ENCODE peak calls at places on chromosomes 13 and 19, in eight cellular contexts. W is T-helper 2 cell treated with Interferon-gamma antibody and Interleukin-4, amounts not matched to agents 5 μg/mL and 100 μg/mL, for 36 hours; M is putamen; R is AG09309; G is activated naive CD4-positive, alpha-beta T cell; P is GOT3; X is NCI-H69; U is pons. S is an unnamed sample.

GRCh38 chr13:70816853-70817252 is 708.6 kb upstream of the KLHL1 start:
- DNase-seq in G (no peak), M (no peak), P (no peak), X (no peak), R (no peak), W (no peak), U (no peak), S (no peak)

GRCh38 chr13:48853381-48854102 is 122.2 kb upstream of the FNDC3A start:
- DNase-seq in P (no peak), R (peak; percentile 13), M (no peak), U (no peak), X (no peak), W (peak; percentile 27), G (no peak), S (no peak)

GRCh38 chr13:24661713-24662112 is 18.5 kb upstream of the ATP12A start:
- DNase-seq in X (no peak), R (no peak), W (no peak), G (no peak), P (no peak), M (no peak), U (no peak), S (no peak)

GRCh38 chr13:99501952-99502310 is 659 bp downstream of the TM9SF2 start:
- DNase-seq in W (peak; percentile 12), P (no peak), G (no peak), X (peak; percentile 48), M (peak; percentile 10), U (peak; percentile 15), R (no peak), S (peak; percentile 12)

GRCh38 chr19:41708481-41708880 is at the start of gene CEACAM5:
- DNase-seq in R (no peak), P (no peak), U (no peak), G (no peak), X (peak; percentile 19), M (no peak), W (no peak), S (no peak)

GRCh38 chr19:4388171-4389063 is 11.9 kb downstream of the SH3GL1 start:
- DNase-seq in X (no peak), W (no peak), P (no peak), G (no peak), R (no peak), M (no peak), U (no peak), S (no peak)

GRCh38 chr19:40687525-40688016 is 2.9 kb downstream of the NUMBL start:
- DNase-seq in X (no peak), G (no peak), M (no peak), U (no peak), R (no peak), P (no peak), W (no peak), S (no peak)

GRCh38 chr19:39397360-39398296 is 6.5 kb downstream of the MED29 start:
- DNase-seq in U (peak; percentile 77), G (peak; percentile 96), M (no peak), W (peak; percentile 85), R (no peak), P (peak; percentile 66), X (peak; percentile 81), S (peak; percentile 86)

GRCh38 chr19:4457654-4458406 is at the start of gene UBXN6:
- DNase-seq in M (peak; percentile 98), W (peak; percentile 99), P (peak; percentile 89), G (peak; percentile 96), U (peak; percentile 96), X (peak; percentile 99), R (peak; percentile 97), S (peak; percentile 99)

S was measured in Ammon's horn.